ENCODE peak calls at places on chromosomes 16 and 17, in five cellular contexts. One of them, this sample, is unnamed.

GRCh38 chr17:83055911-83056582 is 23.4 kb upstream of the METRNL start:
- DNase-seq in nephron progenitor cell: no peak
- DNase-seq in left lung: no peak
- DNase-seq in AG09319: no peak
- DNase-seq in AG04450: peak
- DNase-seq in this sample: peak

GRCh38 chr16:54503436-54503835 is 216.8 kb upstream of the IRX3 start:
- DNase-seq in AG04450: no peak
- DNase-seq in AG09319: no peak
- DNase-seq in nephron progenitor cell: no peak
- DNase-seq in left lung: no peak
- DNase-seq in this sample: no peak

GRCh38 chr17:18381953-18382245 is 4.3 kb downstream of the EVPLL start:
- DNase-seq in nephron progenitor cell: no peak
- DNase-seq in AG09319: no peak
- DNase-seq in AG04450: no peak
- DNase-seq in left lung: no peak
- DNase-seq in this sample: no peak

GRCh38 chr17:39564201-39564828 is 43.4 kb downstream of the NEUROD2 start:
- DNase-seq in AG04450: no peak
- DNase-seq in nephron progenitor cell: no peak
- DNase-seq in left lung: no peak
- DNase-seq in AG09319: no peak
- DNase-seq in this sample: no peak

GRCh38 chr17:29495011-29495410 is 71.8 kb downstream of the ABHD15 start:
- DNase-seq in AG09319: no peak
- DNase-seq in left lung: no peak
- DNase-seq in AG04450: peak
- DNase-seq in nephron progenitor cell: no peak
- DNase-seq in this sample: no peak

GRCh38 chr17:72422505-72423285 is 301.9 kb downstream of the SOX9 start:
- DNase-seq in AG04450: peak
- DNase-seq in AG09319: peak
- DNase-seq in nephron progenitor cell: peak
- DNase-seq in left lung: no peak
- DNase-seq in this sample: peak

GRCh38 chr17:5683241-5683640 is 98.9 kb upstream of the NLRP1 start:
- DNase-seq in AG09319: no peak
- DNase-seq in nephron progenitor cell: no peak
- DNase-seq in AG04450: no peak
- DNase-seq in left lung: no peak
- DNase-seq in this sample: no peak

GRCh38 chr16:89841275-89841674 is 13.0 kb downstream of the SPIRE2 start:
- DNase-seq in AG09319: no peak
- DNase-seq in AG04450: no peak
- DNase-seq in nephron progenitor cell: no peak
- DNase-seq in left lung: no peak
- DNase-seq in this sample: no peak

GRCh38 chr16:21001262-21001661 is 100.7 kb downstream of the LYRM1 start:
- DNase-seq in nephron progenitor cell: peak
- DNase-seq in left lung: no peak
- DNase-seq in AG04450: no peak
- DNase-seq in AG09319: no peak
- DNase-seq in this sample: no peak
- TF ChIP-seq CTCF in nephron progenitor cell: no peak
- TF ChIP-seq CTCF in left lung: no peak
- TF ChIP-seq CTCF in AG04450: peak
- TF ChIP-seq CTCF in AG09319: peak
- TF ChIP-seq CTCF in this sample: peak

GRCh38 chr16:57801098-57801855 is 1.0 kb downstream of the KIFC3 start:
- DNase-seq in AG04450: peak
- DNase-seq in left lung: peak
- DNase-seq in nephron progenitor cell: no peak
- DNase-seq in AG09319: no peak
- DNase-seq in this sample: no peak
- TF ChIP-seq CTCF in AG04450: no peak
- TF ChIP-seq CTCF in left lung: no peak
- TF ChIP-seq CTCF in nephron progenitor cell: no peak
- TF ChIP-seq CTCF in AG09319: no peak
- TF ChIP-seq CTCF in this sample: no peak

GRCh38 chr16:53415504-53415903 is 18.8 kb upstream of the RBL2 start:
- DNase-seq in AG04450: no peak
- DNase-seq in AG09319: no peak
- DNase-seq in nephron progenitor cell: no peak
- DNase-seq in left lung: no peak
- DNase-seq in this sample: no peak
- TF ChIP-seq CTCF in AG04450: no peak
- TF ChIP-seq CTCF in AG09319: no peak
- TF ChIP-seq CTCF in nephron progenitor cell: no peak
- TF ChIP-seq CTCF in left lung: no peak
- TF ChIP-seq CTCF in this sample: no peak

DNA sequence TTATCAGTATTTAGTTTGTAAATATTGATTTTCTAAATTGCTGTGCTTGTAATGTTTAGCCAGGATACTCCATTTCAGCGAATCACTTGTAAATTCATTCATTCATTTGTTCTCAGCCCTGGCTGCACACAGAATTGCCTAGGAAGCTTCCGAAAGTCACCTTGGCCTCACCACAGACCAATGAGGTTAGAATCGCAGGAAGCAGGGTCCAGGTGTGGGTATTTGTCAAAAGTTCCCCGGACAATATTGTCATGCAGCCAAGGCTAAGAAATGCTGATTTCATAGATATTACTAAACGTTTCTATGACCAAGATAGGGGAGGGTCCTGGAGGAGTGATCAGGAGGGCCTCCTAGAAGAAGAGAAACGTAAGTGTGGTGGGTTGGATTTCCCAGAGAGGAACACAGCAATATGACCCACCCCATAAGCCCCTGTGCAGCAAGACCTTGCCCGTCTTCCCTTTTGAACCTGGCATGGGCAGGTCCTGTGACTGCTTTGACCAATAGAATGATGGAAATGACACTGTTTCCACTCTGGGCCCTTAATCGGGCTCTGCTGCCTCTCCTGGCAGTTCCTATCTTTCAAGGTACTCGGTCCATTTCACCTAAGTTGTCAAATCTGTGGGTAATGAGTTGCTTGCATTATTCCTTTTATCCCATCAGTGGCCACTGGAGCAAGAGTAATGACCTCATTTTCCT is 238.7 kb downstream of the FOXL1 start:
- DNase-seq in left lung: no peak
- DNase-seq in AG04450: no peak
- DNase-seq in AG09319: no peak
- DNase-seq in nephron progenitor cell: no peak
- DNase-seq in this sample: no peak
- TF ChIP-seq CTCF in left lung: no peak
- TF ChIP-seq CTCF in AG04450: no peak
- TF ChIP-seq CTCF in AG09319: no peak
- TF ChIP-seq CTCF in nephron progenitor cell: no peak
- TF ChIP-seq CTCF in this sample: no peak

DNA sequence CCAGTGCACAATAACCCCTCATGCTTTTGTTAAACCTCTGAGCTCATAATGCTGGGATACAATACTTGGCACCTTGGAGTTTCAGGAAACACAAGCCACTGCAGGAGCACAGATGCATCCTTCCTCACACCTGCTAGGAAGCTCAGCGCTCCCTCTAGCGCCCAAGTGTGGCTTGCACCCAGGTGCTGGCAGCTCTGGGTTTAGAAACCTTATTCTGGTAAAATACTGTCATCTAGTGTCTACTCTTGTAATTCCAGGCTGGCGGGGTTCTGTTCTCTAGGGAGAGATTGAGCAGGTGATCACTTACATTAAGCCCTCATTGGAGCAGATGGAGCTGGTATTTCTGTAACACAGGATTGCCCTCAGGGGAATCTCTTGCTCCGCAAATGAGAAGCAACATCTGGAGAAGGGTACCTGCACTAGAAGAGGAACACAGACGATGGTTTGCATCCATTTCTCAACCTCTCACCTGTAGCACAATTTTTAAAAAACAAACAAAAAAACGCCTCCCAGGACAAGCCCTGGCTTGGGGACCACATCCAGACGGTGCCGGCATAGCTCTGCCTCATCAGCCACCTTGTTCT is 1.5 kb downstream of the CCL1 start:
- DNase-seq in AG04450: peak
- DNase-seq in nephron progenitor cell: peak
- DNase-seq in left lung: peak
- DNase-seq in AG09319: peak
- DNase-seq in this sample: peak
- TF ChIP-seq CTCF in AG04450: peak
- TF ChIP-seq CTCF in nephron progenitor cell: peak
- TF ChIP-seq CTCF in left lung: peak
- TF ChIP-seq CTCF in AG09319: no peak
- TF ChIP-seq CTCF in this sample: peak